ENCODE peak calls at places on chromosomes 5 and 9, in four cellular contexts. O, X, S and D are unnamed samples.

GRCh38 chr5:164801910-164802309 is 1296.5 kb downstream of the MAT2B start:
- DNase-seq in S (no peak), X (no peak), O (no peak), D (no peak)

GRCh38 chr9:38486837-38487236 is 62.6 kb upstream of the IGFBPL1 start:
- DNase-seq in S (no peak), O (no peak), X (no peak), D (no peak)

GRCh38 chr5:37837101-37838032 is 2.5 kb downstream of the GDNF start:
- DNase-seq in O (peak; percentile 65), X (peak; percentile 77), S (peak; percentile 70), D (peak; percentile 51)

GRCh38 chr5:14581891-14582796 is 552 bp downstream of the OTULINL start:
- DNase-seq in X (no peak), S (peak; percentile 6), O (no peak), D (peak; percentile 21)

GRCh38 chr5:145922059-145922458 is 14.3 kb upstream of the SH3RF2 start:
- DNase-seq in O (no peak), S (no peak), X (no peak), D (peak; percentile 70)

GRCh38 chr9:93207326-93207814 is 23.4 kb downstream of the WNK2 start:
- DNase-seq in X (peak; percentile 11), O (no peak), S (peak; percentile 25), D (no peak)

GRCh38 chr5:3400659-3401058 is 195.0 kb upstream of the IRX1 start:
- DNase-seq in O (no peak), S (no peak), X (no peak), D (no peak)

GRCh38 chr9:31745886-31746285 is 638.6 kb upstream of the ACO1 start:
- DNase-seq in O (no peak), S (no peak), X (no peak), D (no peak)

GRCh38 chr5:164000241-164000640 is 494.8 kb downstream of the MAT2B start:
- DNase-seq in S (no peak), O (no peak), X (no peak), D (no peak)

GRCh38 chr9:131403493-131403773 is 9.5 kb downstream of the PRRC2B start:
- DNase-seq in O (no peak), X (no peak), S (no peak), D (no peak)

GRCh38 chr9:127931092-127931881 is 710 bp upstream of the PIP5KL1 start:
- DNase-seq in O (no peak), X (peak; percentile 74), S (peak; percentile 84), D (peak; percentile 55)
- H3K4me3 ChIP-seq in O (peak overlapping the region; percentile 65), X (peak overlapping the region; percentile 60), S (peak overlapping the region; percentile 55), D (peak overlapping the region; percentile 41)

GRCh38 chr9:132883349-132884294 is 4.9 kb downstream of the SPACA9 start:
- DNase-seq in S (no peak), O (no peak), X (no peak), D (no peak)
- H3K27me3 ChIP-seq in S (no peaks in the 10 kb centered on the region), O (no peaks in the 10 kb centered on the region), X (no peaks in the 10 kb centered on the region), D (no peaks in the 10 kb centered on the region)

DNA sequence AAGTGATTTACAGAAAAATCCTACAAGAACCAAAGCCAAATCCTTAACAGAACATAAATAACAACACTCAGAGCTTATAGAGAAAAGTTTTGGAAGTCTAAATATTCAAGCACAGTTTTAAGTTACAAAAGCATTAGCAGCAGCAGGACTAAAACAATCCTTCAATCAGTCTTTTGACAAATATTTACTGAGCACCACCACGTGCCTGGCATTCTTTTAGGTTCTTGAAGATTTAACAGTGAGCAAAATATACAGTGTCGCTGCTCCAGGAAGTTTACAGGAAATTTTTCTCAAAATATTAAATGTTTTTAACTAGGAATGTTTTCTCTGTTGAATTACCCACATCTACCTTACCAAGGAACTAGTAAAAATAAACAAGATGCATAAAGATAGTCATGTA is 11.4 kb downstream of the EPB41L4A start:
- DNase-seq in X (no peak), O (no peak), S (no peak), D (no peak)
- TF ChIP-seq CTCF in X (no peak), O (no peak), S (no peak), D (no peak)

DNA sequence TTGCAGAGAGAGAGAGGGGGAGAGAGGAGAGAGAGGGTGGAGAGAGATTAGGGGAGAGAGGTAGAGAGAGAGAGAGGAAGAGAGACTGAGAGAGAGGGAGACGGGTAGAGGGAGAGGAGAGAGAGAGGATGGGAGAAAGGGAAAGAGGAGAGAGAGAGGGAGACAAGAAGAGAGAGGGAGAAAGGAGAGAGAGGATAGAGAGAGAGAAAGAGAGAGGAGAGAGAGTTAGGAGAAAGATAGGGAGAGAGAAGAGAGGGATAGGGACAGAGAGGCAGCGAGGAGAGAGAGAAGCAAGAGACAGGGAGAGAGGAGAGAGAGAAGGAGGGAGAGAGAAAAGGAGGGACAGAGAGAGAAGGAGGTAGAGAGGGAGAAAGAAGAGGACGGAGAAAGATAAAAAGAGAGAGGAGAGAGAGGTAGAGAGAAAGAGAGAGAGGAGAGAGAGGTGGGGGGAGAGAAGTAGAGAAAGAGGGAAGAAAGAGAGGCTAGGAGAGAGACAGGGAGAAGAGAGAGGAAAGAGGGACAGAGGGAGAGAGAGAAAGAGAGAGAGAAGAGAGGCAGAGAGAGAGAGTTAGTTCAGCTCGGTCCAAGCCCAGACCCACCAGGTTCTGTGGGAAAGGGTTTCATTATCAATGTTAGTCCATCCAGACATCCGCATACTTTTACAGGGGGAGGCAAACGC is 399.3 kb downstream of the ZSWIM6 start:
- DNase-seq in O (no peak), S (no peak), X (no peak), D (no peak)
- H3K4me3 ChIP-seq in O (no peak overlapping the region), S (no peak overlapping the region), X (no peak overlapping the region), D (no peak overlapping the region)

GRCh38 chr5:43036856-43037711 is 3.0 kb downstream of the ANXA2R start:
- DNase-seq in O (no peak), S (peak; percentile 43), X (peak; percentile 59), D (no peak)
- H3K27me3 ChIP-seq in O (no peaks in the 10 kb centered on the region), S (no peaks in the 10 kb centered on the region), X (no peaks in the 10 kb centered on the region), D (no peaks in the 10 kb centered on the region)

GRCh38 chr9:129482521-129483466 is 138.1 kb downstream of the C9orf50 start:
- DNase-seq in S (peak; percentile 78), O (no peak), X (peak; percentile 84), D (peak; percentile 52)

GRCh38 chr9:129483467-129484324 is 137.2 kb downstream of the C9orf50 start:
- DNase-seq in S (peak; percentile 87), O (no peak), X (peak; percentile 85), D (peak; percentile 79)

GRCh38 chr9:129481424-129481823 is 139.5 kb downstream of the C9orf50 start:
- DNase-seq in X (no peak), O (no peak), S (no peak), D (no peak)

GRCh38 chr9:129480705-129481104 is 140.2 kb downstream of the C9orf50 start:
- DNase-seq in X (no peak), O (no peak), S (no peak), D (no peak)

GRCh38 chr9:129481824-129482511 is 138.9 kb downstream of the C9orf50 start:
- DNase-seq in X (no peak), S (no peak), O (no peak), D (no peak)
- TF ChIP-seq CTCF in X (peak; percentile 34), S (peak; percentile 44), O (peak; percentile 18), D (peak; percentile 39)

GRCh38 chr5:55218966-55219365 is 8.1 kb downstream of the MCIDAS start:
- DNase-seq in X (no peak), S (no peak), O (no peak), D (peak; percentile 97)
- H3K4me3 ChIP-seq in X (no peak overlapping the region), S (no peak overlapping the region), O (no peak overlapping the region), D (no peak overlapping the region)

DNA sequence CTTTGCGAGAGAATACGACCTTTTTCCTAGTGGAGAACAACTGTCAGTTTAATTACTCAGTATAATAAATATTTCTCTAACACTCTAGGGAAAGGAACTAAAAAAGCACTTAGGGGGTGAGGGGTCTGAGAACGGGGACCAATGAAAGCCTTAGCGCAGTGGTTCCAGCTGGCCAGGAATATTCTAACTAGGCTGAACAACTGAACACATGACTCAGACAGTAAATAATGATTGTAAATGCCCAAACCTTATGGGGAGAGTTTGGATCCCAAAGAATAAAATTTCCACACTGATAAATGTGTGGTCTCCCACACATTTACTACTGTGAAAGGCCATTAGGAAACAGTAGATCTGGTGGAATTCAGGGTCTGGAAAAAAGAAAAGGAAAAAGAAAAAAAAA is 14.8 kb downstream of the MYO10 start:
- DNase-seq in X (no peak), O (no peak), S (no peak), D (no peak)
- H3K27me3 ChIP-seq in X (no peaks in the 10 kb centered on the region), O (no peaks in the 10 kb centered on the region), S (no peaks in the 10 kb centered on the region), D (no peaks in the 10 kb centered on the region)